ENCODE peak calls at places on chromosome 9, in ten cellular contexts. R is ACHN; S is HFFc6; J is uterus; K is head of caudate nucleus; X is amniotic stem cell; U is C1 segment of cervical spinal cord; G is Calu3; L is stimulated activated CD4-positive, alpha-beta T cell treated with anti-CD3 and anti-CD28 coated beads, Interleukin-12 subunit alpha, Interleukin-12 subunit beta, amount 100 ng/mL, for 24 hours; B is Right ventricle myocardium inferior. A is an unnamed sample.

GRCh38 chr9:114968710-114969109 is 38.3 kb upstream of the TNFSF8 start:
- DNase-seq in R (no peak), S (no peak), J (no peak), K (no peak), X (no peak), U (no peak), G (no peak), L (no peak), B (no peak), A (no peak)

GRCh38 chr9:31823365-31823764 is 561.1 kb upstream of the ACO1 start:
- DNase-seq in R (no peak), S (no peak), J (no peak), K (no peak), X (no peak), U (no peak), G (no peak), L (no peak), B (no peak), A (no peak)

GRCh38 chr9:109967651-109968331 is 187.8 kb downstream of the PALM2AKAP2 start:
- DNase-seq in R (no peak), S (no peak), J (no peak), K (no peak), X (no peak), U (no peak), G (no peak), L (no peak), B (no peak), A (no peak)

GRCh38 chr9:79524266-79524665 is 47.5 kb upstream of the TLE4 start:
- DNase-seq in R (no peak), S (peak; percentile 24), J (no peak), K (no peak), X (no peak), U (no peak), G (no peak), L (no peak), B (no peak), A (no peak)

GRCh38 chr9:120921751-120922181 is 4.8 kb downstream of the TRAF1 start:
- DNase-seq in R (no peak), S (no peak), J (no peak), K (no peak), X (no peak), U (no peak), G (no peak), L (no peak), B (no peak), A (no peak)

GRCh38 chr9:3736186-3736585 is 210.4 kb upstream of the RFX3 start:
- DNase-seq in R (no peak), S (no peak), J (no peak), K (no peak), X (no peak), U (no peak), G (no peak), L (no peak), B (no peak), A (no peak)

GRCh38 chr9:113274474-113275146 is 762 bp downstream of the CDC26 start:
- DNase-seq in R (peak; percentile 66), S (peak; percentile 54), J (no peak), K (no peak), X (peak; percentile 81), U (peak; percentile 48), G (peak; percentile 26), L (no peak), B (no peak), A (peak; percentile 53)

GRCh38 chr9:131678499-131679111 is 61.3 kb downstream of the RAPGEF1 start:
- DNase-seq in R (peak; percentile 81), S (peak; percentile 95), J (peak; percentile 69), K (peak; percentile 58), X (peak; percentile 81), U (no peak), G (peak; percentile 62), L (peak; percentile 54), B (peak; percentile 83), A (no peak)

GRCh38 chr9:136138566-136138965 is 19.9 kb upstream of the TMEM250 start:
- DNase-seq in R (peak; percentile 41), S (no peak), J (no peak), K (no peak), X (no peak), U (no peak), G (no peak), L (no peak), B (no peak), A (no peak)

GRCh38 chr9:76643399-76644117 is 120.7 kb upstream of the PCA3 start:
- DNase-seq in R (no peak), S (no peak), J (no peak), K (no peak), X (no peak), U (no peak), G (no peak), L (no peak), B (no peak), A (no peak)

GRCh38 chr9:125544988-125545651 is 161.9 kb downstream of the MAPKAP1 start:
- DNase-seq in R (no peak), S (peak; percentile 68), J (peak; percentile 32), K (no peak), X (peak; percentile 68), U (peak; percentile 48), G (no peak), L (no peak), B (no peak), A (peak; percentile 16)

GRCh38 chr9:3329361-3329760 is 196.4 kb downstream of the RFX3 start:
- DNase-seq in R (no peak), S (peak; percentile 7), J (no peak), K (no peak), X (no peak), U (no peak), G (no peak), L (no peak), B (no peak), A (no peak)

GRCh38 chr9:112789493-112789892 is 38.9 kb downstream of the SNX30 start:
- DNase-seq in R (peak; percentile 40), S (peak; percentile 39), J (no peak), K (no peak), X (no peak), U (no peak), G (no peak), L (no peak), B (no peak), A (no peak)

GRCh38 chr9:136245194-136246150 is at the start of gene QSOX2:
- DNase-seq in R (peak; percentile 61), S (peak; percentile 50), J (peak; percentile 83), K (peak; percentile 88), X (peak; percentile 52), U (peak; percentile 85), G (peak; percentile 75), L (peak; percentile 73), B (peak; percentile 92), A (peak; percentile 79)

GRCh38 chr9:84991506-84991855 is 322.0 kb downstream of the NTRK2 start:
- DNase-seq in R (no peak), S (no peak), J (no peak), K (peak; percentile 74), X (no peak), U (peak; percentile 77), G (no peak), L (no peak), B (no peak), A (peak; percentile 84)

A was measured in putamen.